ENCODE peak calls at places on chromosomes 16 and 17, in five cellular contexts. E is IMR-90, Q is PC-9, G is fibroblast of lung, B is PC-3. H is an unnamed sample.

GRCh38 chr17:3903051-3903825 is 10.4 kb upstream of the CAMKK1 start:
- DNase-seq in E (no peak), Q (no peak), G (no peak), B (no peak), H (peak; percentile 43)

GRCh38 chr17:20988896-20989295 is 53.9 kb downstream of the USP22 start:
- DNase-seq in E (no peak), Q (no peak), G (no peak), B (no peak), H (no peak)

GRCh38 chr16:13300066-13300465 is 398.7 kb downstream of the SHISA9 start:
- DNase-seq in E (no peak), Q (no peak), G (no peak), B (no peak), H (no peak)

GRCh38 chr17:48915459-48916282 is 7.5 kb downstream of the UBE2Z start:
- DNase-seq in E (peak; percentile 93), Q (peak; percentile 85), G (peak; percentile 87), B (peak; percentile 66), H (peak; percentile 88)

GRCh38 chr17:49106366-49107210 is 26.0 kb upstream of the B4GALNT2 start:
- DNase-seq in E (peak; percentile 83), Q (peak; percentile 79), G (peak; percentile 36), B (peak; percentile 61), H (no peak)

GRCh38 chr16:87543436-87544191 is 50.8 kb upstream of the ZCCHC14 start:
- DNase-seq in E (no peak), Q (no peak), G (no peak), B (no peak), H (peak; percentile 91)

GRCh38 chr16:27286446-27286845 is 17.9 kb upstream of the NSMCE1 start:
- DNase-seq in E (peak; percentile 97), Q (peak; percentile 88), G (peak; percentile 85), B (peak; percentile 85), H (peak; percentile 94)

GRCh38 chr17:82313195-82314011 is 4.0 kb downstream of the CD7 start:
- DNase-seq in E (no peak), Q (no peak), G (no peak), B (no peak), H (no peak)

GRCh38 chr16:2949705-2950399 is 14.2 kb upstream of the KREMEN2 start:
- DNase-seq in E (no peak), Q (no peak), G (no peak), B (no peak), H (peak; percentile 54)

GRCh38 chr17:77131919-77132318 is 8.8 kb upstream of the SEC14L1 start:
- DNase-seq in E (peak; percentile 70), Q (no peak), G (peak; percentile 49), B (peak; percentile 97), H (no peak)

GRCh38 chr17:77287432-77288068 is 146.8 kb downstream of the SEC14L1 start:
- DNase-seq in E (peak; percentile 94), Q (peak; percentile 86), G (peak; percentile 90), B (peak; percentile 98), H (peak; percentile 97)

GRCh38 chr17:38741853-38742421 is 6.2 kb downstream of the PCGF2 start:
- DNase-seq in E (no peak), Q (no peak), G (no peak), B (no peak), H (peak; percentile 66)

GRCh38 chr17:40290629-40291296 is 3.1 kb downstream of the CDC6 start:
- DNase-seq in E (peak; percentile 97), Q (peak; percentile 90), G (peak; percentile 97), B (peak; percentile 76), H (peak; percentile 92)

GRCh38 chr17:56896968-56897359 is 16.9 kb downstream of the TRIM25 start:
- DNase-seq in E (no peak), Q (no peak), G (no peak), B (peak; percentile 42), H (no peak)

GRCh38 chr16:55292491-55292890 is 31.5 kb upstream of the IRX6 start:
- DNase-seq in E (no peak), Q (no peak), G (no peak), B (no peak), H (no peak)

GRCh38 chr17:77502626-77503292 is 362.0 kb downstream of the SEC14L1 start:
- DNase-seq in E (no peak), Q (no peak), G (no peak), B (no peak), H (peak; percentile 74)

GRCh38 chr17:32876414-32877163 is at the start of gene MYO1D:
- DNase-seq in E (no peak), Q (peak; percentile 62), G (no peak), B (peak; percentile 65), H (peak; percentile 74)

DNA sequence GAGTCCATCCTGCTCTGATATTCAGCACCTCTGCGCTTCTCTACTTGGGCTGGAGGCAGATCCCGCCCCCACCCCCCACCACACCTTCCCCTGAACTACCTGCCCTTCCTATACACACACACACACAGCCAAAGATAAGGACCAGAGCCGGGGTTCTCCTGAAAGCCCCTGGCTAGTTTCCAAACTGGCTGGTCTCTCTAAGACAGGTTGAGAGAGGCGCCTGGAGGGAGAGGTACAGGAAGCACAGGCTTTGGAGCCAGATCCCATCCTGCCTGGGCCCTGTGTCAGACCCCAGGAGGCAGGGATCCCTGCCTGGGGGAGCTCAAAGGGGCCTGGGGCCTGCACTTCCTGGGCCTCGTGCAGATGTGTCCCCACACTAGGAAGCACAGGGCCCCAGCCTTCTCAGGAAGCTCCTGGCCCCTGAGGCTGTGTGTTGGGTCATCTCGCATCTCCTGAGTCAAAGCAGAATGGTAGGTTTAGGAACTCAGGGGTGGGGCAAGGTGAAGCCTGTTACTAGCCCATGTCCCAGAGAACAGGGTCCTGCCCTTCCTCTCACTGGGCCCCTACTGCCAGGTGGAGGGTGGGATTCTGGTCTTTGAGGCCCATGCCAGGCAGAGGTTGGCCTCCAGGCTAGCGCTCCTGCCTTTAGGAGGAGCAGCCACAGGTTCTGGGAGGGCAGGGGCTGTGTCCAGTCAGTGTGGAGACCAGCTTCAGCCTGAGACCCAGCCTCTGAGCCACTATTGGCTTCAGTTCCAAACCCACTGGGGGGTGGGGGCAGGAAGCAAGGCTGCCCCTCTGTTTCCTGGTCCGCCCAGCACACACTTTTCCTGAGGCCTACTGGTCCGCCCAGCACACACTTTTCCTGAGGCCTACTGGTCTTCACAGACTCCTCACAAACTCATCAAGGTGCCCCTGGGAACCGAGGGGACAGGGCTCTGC is 16.1 kb downstream of the SLC5A10 start:
- DNase-seq in E (no peak), Q (peak; percentile 86), G (no peak), B (peak; percentile 60), H (peak; percentile 65)
- H3K4me2 ChIP-seq in E (no peak overlapping the region), Q (peak overlapping the region; percentile 48), G (no peak overlapping the region), B (peak overlapping the region; percentile 31), H (no peak overlapping the region)

GRCh38 chr16:67529639-67530012 is 997 bp downstream of the RIPOR1 start:
- DNase-seq in E (no peak), Q (no peak), G (peak; percentile 32), B (no peak), H (peak; percentile 90)
- H2AFZ ChIP-seq in E (peak overlapping the region; percentile 74), Q (peak overlapping the region; percentile 79), G (peak overlapping the region; percentile 53), B (peak overlapping the region; percentile 71), H (peak overlapping the region; percentile 40)

GRCh38 chr17:45404870-45405249 is 27.8 kb downstream of the ARHGAP27 start:
- DNase-seq in E (no peak), Q (no peak), G (no peak), B (no peak), H (peak; percentile 42)
- H3K4me2 ChIP-seq in E (no peak overlapping the region), Q (no peak overlapping the region), G (no peak overlapping the region), B (no peak overlapping the region), H (no peak overlapping the region)

GRCh38 chr16:58371841-58372240 is 20.4 kb upstream of the GINS3 start:
- DNase-seq in E (no peak), Q (no peak), G (no peak), B (no peak), H (no peak)
- H2AFZ ChIP-seq in E (no peak overlapping the region), Q (no peak overlapping the region), G (no peak overlapping the region), B (no peak overlapping the region), H (no peak overlapping the region)

DNA sequence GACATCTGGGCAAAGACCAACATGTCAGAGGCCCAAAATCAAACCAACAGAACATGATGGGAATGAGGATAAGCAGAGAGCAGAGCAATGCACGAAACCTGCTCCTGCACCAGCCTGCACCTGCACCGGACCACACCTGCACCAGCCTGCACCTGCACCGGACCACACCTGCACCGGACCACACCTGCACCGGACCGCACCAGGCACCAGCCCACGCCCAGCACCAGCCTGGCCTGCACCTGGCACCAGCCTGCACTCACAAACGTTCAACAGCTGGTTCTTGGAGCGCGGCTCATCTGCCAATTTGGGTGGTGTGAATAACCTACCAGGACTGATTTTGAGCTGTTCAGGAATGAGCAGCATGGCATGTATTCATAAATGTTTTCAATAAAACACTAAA is 18.2 kb downstream of the CEP131 start:
- DNase-seq in E (no peak), Q (no peak), G (no peak), B (no peak), H (peak; percentile 63)
- H3K4me2 ChIP-seq in E (no peak overlapping the region), Q (no peak overlapping the region), G (no peak overlapping the region), B (no peak overlapping the region), H (no peak overlapping the region)

GRCh38 chr16:813204-813915 is 12.8 kb upstream of the GNG13 start:
- DNase-seq in E (peak; percentile 8), Q (no peak), G (peak; percentile 20), B (peak; percentile 30), H (peak; percentile 94)
- H2AFZ ChIP-seq in E (peak overlapping the region; percentile 71), Q (no peak overlapping the region), G (no peak overlapping the region), B (peak overlapping the region; percentile 42), H (no peak overlapping the region)

GRCh38 chr17:5583426-5584382 is 605 bp downstream of the NLRP1 start:
- DNase-seq in E (peak; percentile 15), Q (no peak), G (no peak), B (no peak), H (peak; percentile 86)
- H3K4me2 ChIP-seq in E (peak overlapping the region; percentile 78), Q (no peak overlapping the region), G (peak overlapping the region; percentile 88), B (peak overlapping the region; percentile 17), H (peak overlapping the region; percentile 92)

GRCh38 chr17:61538480-61538879 is 52.5 kb downstream of the NACA2 start:
- DNase-seq in E (no peak), Q (no peak), G (no peak), B (no peak), H (no peak)
- H2AFZ ChIP-seq in E (no peak overlapping the region), Q (no peak overlapping the region), G (no peak overlapping the region), B (no peak overlapping the region), H (peak overlapping the region; percentile 23)

GRCh38 chr16:84548508-84548907 is 44.0 kb upstream of the MEAK7 start:
- DNase-seq in E (no peak), Q (no peak), G (no peak), B (no peak), H (no peak)

GRCh38 chr16:84550096-84550495 is 45.6 kb upstream of the MEAK7 start:
- DNase-seq in E (no peak), Q (no peak), G (no peak), B (no peak), H (no peak)

GRCh38 chr16:84546669-84547538 is 42.4 kb upstream of the MEAK7 start:
- DNase-seq in E (no peak), Q (no peak), G (no peak), B (no peak), H (no peak)

GRCh38 chr16:84547539-84548058 is 43.1 kb upstream of the MEAK7 start:
- DNase-seq in E (no peak), Q (no peak), G (no peak), B (no peak), H (no peak)

GRCh38 chr16:84548971-84549844 is 44.7 kb upstream of the MEAK7 start:
- DNase-seq in E (no peak), Q (no peak), G (no peak), B (no peak), H (no peak)
- H3K4me2 ChIP-seq in E (no peak overlapping the region), Q (no peak overlapping the region), G (no peak overlapping the region), B (no peak overlapping the region), H (no peak overlapping the region)

GRCh38 chr17:59451706-59452105 is 113.7 kb upstream of the DHX40 start:
- DNase-seq in E (peak; percentile 77), Q (peak; percentile 54), G (peak; percentile 19), B (peak; percentile 68), H (peak; percentile 76)
- H2AFZ ChIP-seq in E (no peak overlapping the region), Q (no peak overlapping the region), G (no peak overlapping the region), B (no peak overlapping the region), H (no peak overlapping the region)

H was measured in osteoblast.